ENCODE peak calls at places on chromosomes 5 and 9, in six cellular contexts. One of them, this sample, is unnamed.

GRCh38 chr5:156339139-156339841 is 12.3 kb downstream of the SGCD start:
- DNase-seq in mesenchymal stem cell: no peak
- DNase-seq in neuronal stem cell: no peak
- DNase-seq in IMR-90: peak
- DNase-seq in H1: no peak
- DNase-seq in H9: no peak
- DNase-seq in this sample: no peak

GRCh38 chr9:79428422-79428821 is 143.3 kb upstream of the TLE4 start:
- DNase-seq in mesenchymal stem cell: no peak
- DNase-seq in neuronal stem cell: no peak
- DNase-seq in IMR-90: no peak
- DNase-seq in H1: no peak
- DNase-seq in H9: no peak
- DNase-seq in this sample: no peak

GRCh38 chr5:137733922-137734695 is 1.8 kb downstream of the KLHL3 start:
- DNase-seq in mesenchymal stem cell: peak
- DNase-seq in neuronal stem cell: no peak
- DNase-seq in IMR-90: peak
- DNase-seq in H1: no peak
- DNase-seq in H9: no peak
- DNase-seq in this sample: no peak

GRCh38 chr5:96863949-96864649 is 12.2 kb upstream of the ERAP2 start:
- DNase-seq in mesenchymal stem cell: no peak
- DNase-seq in neuronal stem cell: no peak
- DNase-seq in IMR-90: no peak
- DNase-seq in H1: no peak
- DNase-seq in H9: no peak
- DNase-seq in this sample: no peak

GRCh38 chr5:150079655-150080461 is 6.5 kb downstream of the CSF1R start:
- DNase-seq in mesenchymal stem cell: no peak
- DNase-seq in neuronal stem cell: no peak
- DNase-seq in IMR-90: no peak
- DNase-seq in H1: peak
- DNase-seq in H9: peak
- DNase-seq in this sample: no peak

GRCh38 chr5:156326718-156327259 is at the start of gene SGCD:
- DNase-seq in mesenchymal stem cell: peak
- DNase-seq in neuronal stem cell: no peak
- DNase-seq in IMR-90: peak
- DNase-seq in H1: peak
- DNase-seq in H9: no peak
- DNase-seq in this sample: no peak

GRCh38 chr9:132673355-132673754 is 3.1 kb downstream of the GTF3C4 start:
- DNase-seq in mesenchymal stem cell: peak
- DNase-seq in neuronal stem cell: no peak
- DNase-seq in IMR-90: peak
- DNase-seq in H1: no peak
- DNase-seq in H9: peak
- DNase-seq in this sample: peak

GRCh38 chr5:138459311-138459710 is 6.0 kb upstream of the EGR1 start:
- DNase-seq in mesenchymal stem cell: peak
- DNase-seq in neuronal stem cell: no peak
- DNase-seq in IMR-90: no peak
- DNase-seq in H1: no peak
- DNase-seq in H9: no peak
- DNase-seq in this sample: peak

GRCh38 chr9:135296783-135297715 is 182.5 kb upstream of the PPP1R26 start:
- DNase-seq in mesenchymal stem cell: no peak
- DNase-seq in neuronal stem cell: no peak
- DNase-seq in IMR-90: no peak
- DNase-seq in H1: no peak
- DNase-seq in H9: peak
- DNase-seq in this sample: no peak

GRCh38 chr5:50325237-50325832 is 115.8 kb downstream of the EMB start:
- DNase-seq in mesenchymal stem cell: peak
- DNase-seq in neuronal stem cell: no peak
- DNase-seq in IMR-90: peak
- DNase-seq in H1: no peak
- DNase-seq in H9: no peak
- DNase-seq in this sample: no peak

GRCh38 chr5:32531885-32532520 is 53.4 kb upstream of the SUB1 start:
- DNase-seq in mesenchymal stem cell: peak
- DNase-seq in neuronal stem cell: no peak
- DNase-seq in IMR-90: peak
- DNase-seq in H1: no peak
- DNase-seq in H9: peak
- DNase-seq in this sample: peak

GRCh38 chr5:149860801-149861322 is 83.7 kb downstream of the PDE6A start:
- DNase-seq in mesenchymal stem cell: no peak
- DNase-seq in neuronal stem cell: no peak
- DNase-seq in IMR-90: no peak
- DNase-seq in H1: no peak
- DNase-seq in H9: no peak
- DNase-seq in this sample: no peak

GRCh38 chr9:34536685-34537084 is 13.9 kb upstream of the ENHO start:
- DNase-seq in mesenchymal stem cell: no peak
- DNase-seq in neuronal stem cell: no peak
- DNase-seq in IMR-90: no peak
- DNase-seq in H1: no peak
- DNase-seq in H9: no peak
- DNase-seq in this sample: no peak

GRCh38 chr5:161269125-161269524 is 277.4 kb downstream of the GABRB2 start:
- DNase-seq in mesenchymal stem cell: no peak
- DNase-seq in neuronal stem cell: no peak
- DNase-seq in IMR-90: no peak
- DNase-seq in H1: no peak
- DNase-seq in H9: no peak
- DNase-seq in this sample: no peak

GRCh38 chr9:32741706-32742105 is 41.6 kb upstream of the TMEM215 start:
- DNase-seq in mesenchymal stem cell: no peak
- DNase-seq in neuronal stem cell: peak
- DNase-seq in IMR-90: no peak
- DNase-seq in H1: no peak
- DNase-seq in H9: no peak
- DNase-seq in this sample: peak

GRCh38 chr5:58148366-58148765 is 311.5 kb downstream of the PLK2 start:
- DNase-seq in mesenchymal stem cell: no peak
- DNase-seq in neuronal stem cell: no peak
- DNase-seq in IMR-90: no peak
- DNase-seq in H1: no peak
- DNase-seq in H9: no peak
- DNase-seq in this sample: no peak

GRCh38 chr5:35458824-35459207 is 158.8 kb upstream of the SPEF2 start:
- DNase-seq in mesenchymal stem cell: peak
- DNase-seq in neuronal stem cell: no peak
- DNase-seq in IMR-90: no peak
- DNase-seq in H1: no peak
- DNase-seq in H9: no peak
- DNase-seq in this sample: no peak

GRCh38 chr9:73565026-73565425 is 413.4 kb downstream of the ANXA1 start:
- DNase-seq in mesenchymal stem cell: no peak
- DNase-seq in neuronal stem cell: no peak
- DNase-seq in IMR-90: no peak
- DNase-seq in H1: no peak
- DNase-seq in H9: no peak
- DNase-seq in this sample: no peak

GRCh38 chr9:96040591-96041461 is 165.3 kb downstream of the ERCC6L2 start:
- DNase-seq in mesenchymal stem cell: peak
- DNase-seq in neuronal stem cell: no peak
- DNase-seq in IMR-90: peak
- DNase-seq in H1: no peak
- DNase-seq in H9: no peak
- DNase-seq in this sample: no peak

GRCh38 chr9:9893837-9894236 is 719.0 kb downstream of the PTPRD start:
- DNase-seq in mesenchymal stem cell: no peak
- DNase-seq in neuronal stem cell: no peak
- DNase-seq in IMR-90: no peak
- DNase-seq in H1: no peak
- DNase-seq in H9: no peak
- DNase-seq in this sample: no peak

GRCh38 chr5:34957857-34958690 is 28.7 kb downstream of the DNAJC21 start:
- DNase-seq in mesenchymal stem cell: peak
- DNase-seq in neuronal stem cell: peak
- DNase-seq in IMR-90: peak
- DNase-seq in H1: no peak
- DNase-seq in H9: no peak
- DNase-seq in this sample: peak

GRCh38 chr9:85137606-85138150 is 468.1 kb downstream of the NTRK2 start:
- DNase-seq in mesenchymal stem cell: no peak
- DNase-seq in neuronal stem cell: no peak
- DNase-seq in IMR-90: no peak
- DNase-seq in H1: no peak
- DNase-seq in H9: no peak
- DNase-seq in this sample: no peak
- H3K4me2 ChIP-seq in mesenchymal stem cell: no peak
- H3K4me2 ChIP-seq in neuronal stem cell: no peak
- H3K4me2 ChIP-seq in IMR-90: no peak
- H3K4me2 ChIP-seq in H1: no peak
- H3K4me2 ChIP-seq in H9: no peak
- H3K4me2 ChIP-seq in this sample: no peak

GRCh38 chr5:13991365-13991764 is 46.9 kb upstream of the DNAH5 start:
- DNase-seq in mesenchymal stem cell: no peak
- DNase-seq in neuronal stem cell: no peak
- DNase-seq in IMR-90: no peak
- DNase-seq in H1: no peak
- DNase-seq in H9: no peak
- DNase-seq in this sample: no peak
- H4K91ac ChIP-seq in mesenchymal stem cell: no peak
- H4K91ac ChIP-seq in neuronal stem cell: no peak
- H4K91ac ChIP-seq in IMR-90: peak
- H4K91ac ChIP-seq in H1: no peak
- H4K91ac ChIP-seq in H9: no peak
- H4K91ac ChIP-seq in this sample: no peak

DNA sequence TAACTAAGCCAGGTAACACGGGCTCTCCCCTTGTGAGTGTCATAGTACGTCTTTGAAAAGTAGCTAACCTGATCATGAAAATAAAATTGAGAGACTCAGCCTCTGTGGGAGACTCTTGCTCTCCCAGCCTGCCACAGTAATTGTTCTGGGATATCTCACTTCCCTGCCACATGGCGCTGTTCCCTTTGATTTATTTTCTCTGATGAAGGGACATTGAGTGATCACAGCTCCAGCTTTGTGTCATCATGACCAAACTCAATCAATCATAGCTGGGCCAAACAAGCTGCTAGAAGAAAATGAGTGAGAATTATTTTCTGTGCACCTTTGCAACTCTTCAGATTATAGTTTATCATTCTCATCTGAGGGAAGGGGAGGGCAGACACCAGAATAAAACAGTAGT is 174.5 kb upstream of the FBXL17 start:
- DNase-seq in mesenchymal stem cell: peak
- DNase-seq in neuronal stem cell: no peak
- DNase-seq in IMR-90: no peak
- DNase-seq in H1: no peak
- DNase-seq in H9: no peak
- DNase-seq in this sample: no peak
- H3K4ac ChIP-seq in mesenchymal stem cell: no peak
- H3K4ac ChIP-seq in neuronal stem cell: no peak
- H3K4ac ChIP-seq in IMR-90: no peak
- H3K4ac ChIP-seq in H1: no peak
- H3K4ac ChIP-seq in H9: no peak
- H3K4ac ChIP-seq in this sample: no peak

DNA sequence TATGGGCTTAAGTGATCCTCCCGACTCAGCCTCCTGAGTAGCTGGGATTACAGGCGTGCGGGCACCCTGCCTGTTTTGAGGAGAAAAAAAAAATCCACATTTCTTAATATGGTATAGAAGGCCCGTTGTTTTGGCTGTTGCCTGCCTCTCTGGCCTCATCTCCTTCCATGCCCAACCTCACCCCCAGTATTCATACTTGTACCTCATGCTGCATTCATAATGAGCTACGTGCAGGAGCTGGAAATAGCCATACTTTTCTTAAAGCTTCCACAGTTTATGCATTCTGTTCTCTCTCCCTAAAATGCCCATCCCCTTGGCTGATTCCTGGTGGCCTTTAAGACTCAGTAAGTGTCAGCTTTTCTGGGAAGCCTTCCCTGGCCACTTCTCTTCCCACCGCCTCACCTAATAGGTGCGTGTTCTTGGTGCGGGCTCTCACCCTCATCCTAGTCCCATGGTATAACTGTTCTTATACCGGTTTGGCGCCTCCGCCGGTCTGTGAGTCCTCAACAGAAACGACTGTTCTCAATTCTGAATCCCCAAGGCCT is 2.1 kb upstream of the TPM2 start:
- DNase-seq in mesenchymal stem cell: no peak
- DNase-seq in neuronal stem cell: no peak
- DNase-seq in IMR-90: no peak
- DNase-seq in H1: no peak
- DNase-seq in H9: peak
- DNase-seq in this sample: peak
- H3K4me2 ChIP-seq in mesenchymal stem cell: peak
- H3K4me2 ChIP-seq in neuronal stem cell: no peak
- H3K4me2 ChIP-seq in IMR-90: no peak
- H3K4me2 ChIP-seq in H1: peak
- H3K4me2 ChIP-seq in H9: peak
- H3K4me2 ChIP-seq in this sample: no peak

GRCh38 chr9:136745389-136746218 is 2.7 kb downstream of the LCN6 start:
- DNase-seq in mesenchymal stem cell: no peak
- DNase-seq in neuronal stem cell: no peak
- DNase-seq in IMR-90: no peak
- DNase-seq in H1: no peak
- DNase-seq in H9: no peak
- DNase-seq in this sample: no peak

GRCh38 chr9:136746621-136747020 is 1.7 kb downstream of the LCN6 start:
- DNase-seq in mesenchymal stem cell: no peak
- DNase-seq in neuronal stem cell: no peak
- DNase-seq in IMR-90: no peak
- DNase-seq in H1: no peak
- DNase-seq in H9: no peak
- DNase-seq in this sample: no peak

GRCh38 chr9:136742640-136743391 is at the start of gene LCN10:
- DNase-seq in mesenchymal stem cell: peak
- DNase-seq in neuronal stem cell: no peak
- DNase-seq in IMR-90: no peak
- DNase-seq in H1: peak
- DNase-seq in H9: peak
- DNase-seq in this sample: no peak

GRCh38 chr9:136743639-136744211 is 985 bp upstream of the LCN10 start:
- DNase-seq in mesenchymal stem cell: no peak
- DNase-seq in neuronal stem cell: no peak
- DNase-seq in IMR-90: no peak
- DNase-seq in H1: no peak
- DNase-seq in H9: no peak
- DNase-seq in this sample: no peak

GRCh38 chr9:136744747-136745146 is 2.0 kb upstream of the LCN10 start:
- DNase-seq in mesenchymal stem cell: no peak
- DNase-seq in neuronal stem cell: no peak
- DNase-seq in IMR-90: no peak
- DNase-seq in H1: no peak
- DNase-seq in H9: no peak
- DNase-seq in this sample: no peak
- H4K91ac ChIP-seq in mesenchymal stem cell: no peak
- H4K91ac ChIP-seq in neuronal stem cell: no peak
- H4K91ac ChIP-seq in IMR-90: no peak
- H4K91ac ChIP-seq in H1: no peak
- H4K91ac ChIP-seq in H9: no peak
- H4K91ac ChIP-seq in this sample: no peak

GRCh38 chr5:174327317-174327864 is 281.9 kb downstream of the NSG2 start:
- DNase-seq in mesenchymal stem cell: peak
- DNase-seq in neuronal stem cell: peak
- DNase-seq in IMR-90: peak
- DNase-seq in H1: peak
- DNase-seq in H9: peak
- DNase-seq in this sample: peak
- H3K4ac ChIP-seq in mesenchymal stem cell: no peak
- H3K4ac ChIP-seq in neuronal stem cell: no peak
- H3K4ac ChIP-seq in IMR-90: peak
- H3K4ac ChIP-seq in H1: no peak
- H3K4ac ChIP-seq in H9: no peak
- H3K4ac ChIP-seq in this sample: peak

GRCh38 chr9:114249424-114250234 is 73.3 kb upstream of the ORM1 start:
- DNase-seq in mesenchymal stem cell: no peak
- DNase-seq in neuronal stem cell: no peak
- DNase-seq in IMR-90: no peak
- DNase-seq in H1: no peak
- DNase-seq in H9: no peak
- DNase-seq in this sample: no peak
- H3K4me2 ChIP-seq in mesenchymal stem cell: no peak
- H3K4me2 ChIP-seq in neuronal stem cell: no peak
- H3K4me2 ChIP-seq in IMR-90: no peak
- H3K4me2 ChIP-seq in H1: no peak
- H3K4me2 ChIP-seq in H9: no peak
- H3K4me2 ChIP-seq in this sample: no peak